ENCODE peak calls at places on chromosomes 1 and 21, in five cellular contexts. A is fibroblast of lung, K is bronchial epithelial cell, J is heart right ventricle, S is stomach. N is an unnamed sample.

GRCh38 chr1:3504823-3505155 is 50.3 kb downstream of the ARHGEF16 start:
- DNase-seq in J (no peak), A (no peak), K (no peak), S (no peak), N (no peak)

GRCh38 chr21:34669149-34669879 is 520 bp downstream of the CLIC6 start:
- DNase-seq in J (no peak), A (no peak), S (peak; percentile 54), K (no peak), N (no peak)

GRCh38 chr1:44616284-44616990 is 57.8 kb downstream of the TMEM53 start:
- DNase-seq in S (no peak), K (peak; percentile 28), J (no peak), A (no peak), N (peak; percentile 24)

GRCh38 chr1:86645866-86646647 is 58.3 kb upstream of the SH3GLB1 start:
- DNase-seq in K (no peak), S (no peak), A (no peak), J (no peak), N (peak; percentile 55)

GRCh38 chr1:193355179-193355578 is 168.8 kb upstream of the B3GALT2 start:
- DNase-seq in K (peak; percentile 93), J (no peak), A (peak; percentile 42), S (no peak), N (peak; percentile 58)

GRCh38 chr1:180188103-180188506 is 33.4 kb downstream of the QSOX1 start:
- DNase-seq in A (peak; percentile 52), S (peak; percentile 44), J (peak; percentile 38), K (peak; percentile 29), N (peak; percentile 56)

GRCh38 chr1:235095938-235096562 is 32.6 kb downstream of the TOMM20 start:
- DNase-seq in A (no peak), K (no peak), J (no peak), S (no peak), N (no peak)

GRCh38 chr21:34994646-34995631 is 54.2 kb downstream of the RUNX1 start:
- DNase-seq in A (no peak), J (no peak), S (no peak), K (no peak), N (no peak)

GRCh38 chr1:161068306-161069200 is 1.1 kb downstream of the ARHGAP30 start:
- DNase-seq in J (peak; percentile 62), K (peak; percentile 63), S (peak; percentile 62), A (no peak), N (peak; percentile 43)

GRCh38 chr1:203289281-203289981 is 15.9 kb upstream of the BTG2 start:
- DNase-seq in J (peak; percentile 38), K (peak; percentile 71), S (peak; percentile 56), A (no peak), N (peak; percentile 61)

GRCh38 chr1:245605480-245606156 is 450.8 kb downstream of the KIF26B start:
- DNase-seq in S (no peak), A (peak; percentile 84), K (peak; percentile 64), J (peak; percentile 22), N (no peak)

GRCh38 chr1:28267633-28268032 is 8.3 kb downstream of the SESN2 start:
- DNase-seq in A (no peak), S (no peak), J (no peak), K (no peak), N (no peak)

GRCh38 chr1:165431079-165431478 is 13.8 kb downstream of the RXRG start:
- DNase-seq in S (no peak), K (no peak), A (no peak), J (no peak), N (no peak)

GRCh38 chr1:93668121-93668520 is 13.5 kb downstream of the BCAR3 start:
- DNase-seq in J (no peak), A (no peak), S (no peak), K (no peak), N (no peak)

GRCh38 chr1:75233302-75233929 is 99.2 kb downstream of the LHX8 start:
- DNase-seq in J (no peak), A (peak; percentile 4), K (peak; percentile 54), S (no peak), N (peak; percentile 59)

GRCh38 chr1:15028117-15028516 is 125.4 kb upstream of the TMEM51 start:
- DNase-seq in S (no peak), A (peak; percentile 28), J (peak; percentile 33), K (peak; percentile 27), N (peak; percentile 82)

GRCh38 chr1:74753104-74753503 is 20.2 kb downstream of the TYW3 start:
- DNase-seq in J (no peak), S (no peak), A (no peak), K (no peak), N (no peak)

GRCh38 chr1:112762541-112763141 is 47.5 kb upstream of the PPM1J start:
- DNase-seq in A (no peak), S (no peak), J (no peak), K (peak; percentile 46), N (peak; percentile 53)

GRCh38 chr1:154959448-154959825 is 2.1 kb downstream of the PYGO2 start:
- DNase-seq in J (no peak), A (no peak), S (no peak), K (no peak), N (no peak)

GRCh38 chr1:168320805-168321577 is 40.3 kb downstream of the TBX19 start:
- DNase-seq in S (no peak), A (peak; percentile 91), K (peak; percentile 92), J (no peak), N (peak; percentile 91)

GRCh38 chr1:227086636-227087035 is 146.5 kb downstream of the COQ8A start:
- DNase-seq in S (no peak), K (no peak), J (no peak), A (no peak), N (no peak)

GRCh38 chr1:243233908-243234307 is 21.2 kb downstream of the CEP170 start:
- DNase-seq in J (no peak), S (no peak), K (no peak), A (peak; percentile 95), N (no peak)

GRCh38 chr1:103265551-103265950 is 157.2 kb upstream of the COL11A1 start:
- DNase-seq in S (no peak), A (no peak), J (no peak), K (no peak), N (no peak)

GRCh38 chr1:110150330-110151174 is at the start of gene SLC6A17:
- DNase-seq in J (no peak), S (no peak), A (peak; percentile 17), K (peak; percentile 57), N (peak; percentile 74)

GRCh38 chr1:231694081-231694443 is 67.5 kb downstream of the DISC1 start:
- DNase-seq in J (peak; percentile 53), K (no peak), S (no peak), A (peak; percentile 26), N (no peak)

GRCh38 chr1:59477286-59477685 is 180.4 kb downstream of the FGGY start:
- DNase-seq in J (no peak), S (no peak), K (peak; percentile 30), A (peak; percentile 71), N (peak; percentile 50)

GRCh38 chr1:208059328-208060017 is 148.5 kb upstream of the CD34 start:
- DNase-seq in S (no peak), K (no peak), A (no peak), J (no peak), N (no peak)
- H3K4me3 ChIP-seq in S (no peak overlapping the region), K (no peak overlapping the region), A (no peak overlapping the region), J (no peak overlapping the region), N (no peak overlapping the region)

DNA sequence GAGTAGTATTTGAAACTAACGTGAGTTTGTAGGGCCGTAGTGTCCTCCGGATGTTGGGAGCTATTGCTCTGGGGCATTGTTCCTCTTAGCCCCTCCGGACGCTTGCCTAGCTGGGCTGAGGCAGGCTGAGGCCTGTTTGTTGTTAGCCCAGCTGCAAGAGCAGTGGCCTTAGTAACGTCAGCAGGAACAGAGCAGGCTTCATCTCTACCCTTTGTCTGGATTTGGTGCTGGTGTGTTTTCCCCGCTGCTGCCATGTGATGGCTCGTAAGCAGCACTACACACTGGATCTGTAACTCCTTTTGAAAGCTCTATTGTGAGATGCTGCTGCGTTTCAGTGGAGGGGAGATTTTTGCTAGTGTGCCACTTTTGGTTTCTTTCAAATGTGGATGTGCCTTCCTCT is 57.7 kb downstream of the DNM3 start:
- DNase-seq in A (peak; percentile 53), K (peak; percentile 93), J (no peak), S (no peak), N (peak; percentile 84)
- TF ChIP-seq CTCF in A (no peak), K (no peak), J (no peak), S (no peak), N (no peak)

DNA sequence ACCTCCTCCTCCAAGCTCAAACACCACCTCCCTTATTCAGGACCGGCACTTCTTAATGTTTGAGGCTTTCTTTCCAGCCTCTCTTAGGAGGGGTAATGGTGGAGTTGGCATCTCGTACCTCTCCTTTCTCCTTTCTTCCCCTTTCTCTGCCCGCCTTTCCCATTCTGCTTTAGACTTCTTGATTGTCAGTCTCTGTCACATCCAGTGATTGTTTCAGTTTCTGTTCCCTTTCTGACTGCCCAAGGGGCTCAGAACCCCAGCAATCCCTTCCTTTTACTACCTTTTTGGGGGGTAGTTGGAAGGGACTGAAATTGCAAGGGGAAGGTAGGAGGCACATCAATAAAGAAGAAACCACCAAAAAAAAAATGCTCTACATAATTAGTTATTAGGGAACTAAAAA is 5.6 kb downstream of the ELK4 start:
- DNase-seq in S (no peak), A (no peak), K (no peak), J (no peak), N (no peak)
- H3K4me3 ChIP-seq in S (no peak overlapping the region), A (no peak overlapping the region), K (no peak overlapping the region), J (no peak overlapping the region), N (no peak overlapping the region)

DNA sequence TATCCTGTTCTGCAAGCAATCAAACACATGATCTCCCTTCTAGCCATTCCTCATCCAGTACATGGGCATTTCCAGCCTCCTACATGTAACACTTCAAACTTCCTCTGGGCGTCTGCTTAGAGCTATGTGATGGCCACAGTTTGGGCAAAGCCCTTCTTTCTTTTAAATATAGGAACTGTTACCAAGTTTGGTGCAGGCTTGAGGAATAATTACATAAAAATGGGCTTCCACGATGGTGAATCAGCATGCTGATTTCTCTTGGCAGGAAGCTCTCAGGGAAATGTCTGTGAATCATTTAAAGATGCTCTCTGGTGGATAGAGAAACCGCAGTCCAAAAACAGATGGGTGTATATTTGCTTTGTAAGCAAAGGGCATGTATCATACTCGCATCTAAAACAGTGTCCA is 176.9 kb upstream of the FMN2 start:
- DNase-seq in K (peak; percentile 29), A (peak; percentile 24), S (no peak), J (no peak), N (peak; percentile 22)
- TF ChIP-seq CTCF in K (no peak), A (no peak), S (no peak), J (no peak), N (peak; percentile 17)

DNA sequence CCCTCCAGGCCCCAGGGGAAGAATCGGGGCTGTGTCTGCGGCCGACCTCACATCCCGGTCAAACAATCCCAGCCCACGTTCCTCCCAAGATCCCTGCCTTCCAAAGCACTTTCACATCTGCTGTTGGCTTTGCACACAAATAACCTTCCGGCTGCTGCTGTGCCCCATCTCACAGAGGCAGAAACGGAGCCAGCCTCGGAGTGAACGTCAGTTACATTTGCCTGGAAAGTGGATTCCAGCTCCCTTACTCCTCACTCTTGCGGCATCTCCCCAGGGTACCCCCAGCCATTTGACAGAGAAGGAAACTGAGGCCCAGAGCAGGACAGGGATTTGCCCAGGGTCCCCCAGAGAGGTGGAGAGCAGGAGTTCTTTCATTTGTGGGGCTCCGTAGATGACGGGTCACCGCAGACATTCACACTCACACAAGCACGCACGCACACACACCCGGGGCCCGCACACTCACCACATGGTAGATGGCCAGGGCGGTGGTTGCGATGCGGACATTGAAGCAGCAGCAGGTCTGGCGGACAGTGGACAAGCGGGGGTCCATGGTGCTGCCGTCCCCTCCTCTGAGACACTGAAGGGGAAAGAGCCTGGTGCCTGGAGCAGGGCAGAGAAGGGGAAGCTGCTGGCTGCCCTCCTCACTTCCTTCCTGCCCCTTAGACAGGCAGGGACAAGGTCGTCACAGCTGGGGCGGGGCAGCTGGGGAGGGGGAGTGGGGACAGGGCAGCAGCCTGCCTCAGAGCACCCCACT is at the start of gene LAPTM5:
- DNase-seq in A (peak; percentile 47), J (peak; percentile 65), K (no peak), S (peak; percentile 48), N (no peak)
- H3K4me3 ChIP-seq in A (no peak within 1 kb of the TSS), J (peak within 1 kb of the TSS; percentile 27), K (no peak within 1 kb of the TSS), S (peak within 1 kb of the TSS; percentile 46), N (no peak within 1 kb of the TSS)

GRCh38 chr21:44618504-44618903 is 6.6 kb downstream of the KRTAP10-8 start:
- DNase-seq in A (peak; percentile 1), J (no peak), K (no peak), S (no peak), N (no peak)
- TF ChIP-seq CTCF in A (no peak), J (no peak), K (no peak), S (peak; percentile 19), N (no peak)

N was measured in epithelial cell of esophagus.